ENCODE peak calls at places on chromosomes 3 and 15, in seven cellular contexts. J is neural crest cell; E is NCI-H526; H is A549; G is cardiac fibroblast; N is stimulated activated CD4-positive, alpha-beta T cell treated with anti-CD3 and anti-CD28 coated beads, Interleukin-12 subunit alpha, Interleukin-12 subunit beta, amount 100 ng/mL, for 4 hours; U is NAMALWA. I is an unnamed sample.

GRCh38 chr15:90837052-90837621 is 31.3 kb upstream of the FURIN start:
- DNase-seq in G (no peak), H (no peak), J (no peak), E (no peak), U (no peak), N (peak), I (no peak)

GRCh38 chr15:62254137-62254934 is 89.3 kb upstream of the C2CD4B start:
- DNase-seq in U (peak), J (peak), E (peak), H (peak), G (peak), N (peak), I (peak)

GRCh38 chr15:98147415-98147814 is 186.9 kb downstream of the ARRDC4 start:
- DNase-seq in G (no peak), N (no peak), H (no peak), J (no peak), E (no peak), U (peak), I (no peak)

GRCh38 chr3:53721187-53721946 is 124.9 kb downstream of the CHDH start:
- DNase-seq in N (no peak), U (no peak), H (no peak), G (peak), E (no peak), J (no peak), I (peak)

GRCh38 chr3:29802057-29802456 is 521.2 kb downstream of the RBMS3 start:
- DNase-seq in J (no peak), E (no peak), H (no peak), N (no peak), U (no peak), G (no peak), I (no peak)

GRCh38 chr3:3699407-3699806 is 99.8 kb upstream of the LRRN1 start:
- DNase-seq in E (no peak), N (no peak), J (no peak), H (no peak), U (no peak), G (no peak), I (no peak)

GRCh38 chr3:62475940-62476339 is 102.6 kb upstream of the FEZF2 start:
- DNase-seq in J (no peak), G (no peak), E (no peak), U (no peak), H (no peak), N (no peak), I (no peak)

GRCh38 chr3:51384145-51384729 is 854 bp upstream of the MANF start:
- DNase-seq in N (peak), U (no peak), H (no peak), G (no peak), J (no peak), E (peak), I (no peak)

GRCh38 chr15:68389936-68390790 is 41.8 kb downstream of the ITGA11 start:
- DNase-seq in H (no peak), E (no peak), N (no peak), U (no peak), G (peak), J (no peak), I (peak)

GRCh38 chr3:65732060-65732933 is 306.4 kb downstream of the MAGI1 start:
- DNase-seq in E (no peak), U (peak), H (peak), N (no peak), J (peak), G (peak), I (peak)

GRCh38 chr15:90642464-90643300 is 74.5 kb upstream of the BLM start:
- DNase-seq in H (no peak), E (no peak), G (no peak), J (no peak), U (peak), N (no peak), I (no peak)

GRCh38 chr15:51837784-51838183 is 8.3 kb downstream of the TMOD3 start:
- DNase-seq in H (no peak), J (no peak), E (no peak), N (no peak), U (peak), G (peak), I (peak)

GRCh38 chr3:192022412-192022811 is 561.4 kb downstream of the PYDC2 start:
- DNase-seq in J (no peak), N (no peak), G (peak), H (no peak), U (no peak), E (no peak), I (peak)

GRCh38 chr3:77460326-77460725 is 420.4 kb downstream of the ROBO2 start:
- DNase-seq in N (no peak), J (no peak), E (no peak), U (no peak), G (no peak), H (no peak), I (no peak)

GRCh38 chr15:40936709-40937666 is 7.8 kb downstream of the DLL4 start:
- DNase-seq in J (no peak), N (no peak), U (peak), G (peak), E (no peak), H (no peak), I (no peak)

GRCh38 chr15:74830868-74831267 is 4.4 kb downstream of the CPLX3 start:
- DNase-seq in U (no peak), J (no peak), H (no peak), E (no peak), G (no peak), N (no peak), I (no peak)

GRCh38 chr15:39486546-39487081 is 94.3 kb upstream of the THBS1 start:
- DNase-seq in N (no peak), E (no peak), J (no peak), G (peak), H (no peak), U (no peak), I (peak)

GRCh38 chr3:152302521-152303021 is 33.8 kb downstream of the MBNL1 start:
- DNase-seq in H (no peak), E (no peak), U (peak), G (peak), J (no peak), N (no peak), I (peak)

GRCh38 chr3:171011109-171011508 is 15.4 kb downstream of the SLC2A2 start:
- DNase-seq in H (no peak), N (no peak), G (no peak), J (no peak), U (no peak), E (no peak), I (peak)

GRCh38 chr3:73805435-73805834 is 180.7 kb upstream of the PDZRN3 start:
- DNase-seq in N (no peak), G (peak), J (no peak), U (no peak), H (no peak), E (no peak), I (peak)

GRCh38 chr3:13206799-13207577 is 133.8 kb upstream of the IQSEC1 start:
- DNase-seq in G (no peak), E (no peak), U (no peak), J (no peak), N (no peak), H (no peak), I (no peak)

GRCh38 chr3:176697284-176697889 is 499.9 kb downstream of the TBL1XR1 start:
- DNase-seq in J (no peak), U (no peak), E (no peak), H (no peak), G (no peak), N (no peak), I (no peak)

GRCh38 chr3:129162729-129163579 is 2.1 kb upstream of the ISY1 start:
- DNase-seq in J (no peak), G (no peak), U (peak), N (no peak), E (no peak), H (no peak), I (no peak)

GRCh38 chr3:101185341-101185740 is 135.0 kb downstream of the IMPG2 start:
- DNase-seq in G (peak), H (no peak), U (no peak), E (no peak), N (no peak), J (no peak), I (no peak)

GRCh38 chr3:13512451-13512850 is 32.3 kb downstream of the HDAC11 start:
- DNase-seq in E (no peak), J (no peak), H (no peak), G (no peak), N (no peak), U (no peak), I (no peak)

GRCh38 chr3:197680955-197681521 is 55.7 kb downstream of the RUBCN start:
- DNase-seq in E (no peak), J (no peak), H (no peak), N (no peak), U (no peak), G (no peak), I (no peak)

GRCh38 chr3:71173421-71173975 is 410.0 kb downstream of the FOXP1 start:
- DNase-seq in N (no peak), U (no peak), J (no peak), E (no peak), G (peak), H (no peak), I (peak)

GRCh38 chr15:85607842-85608241 is 186.9 kb downstream of the KLHL25 start:
- DNase-seq in J (no peak), E (no peak), G (peak), U (no peak), N (no peak), H (no peak), I (peak)

GRCh38 chr3:155010416-155010815 is 69.7 kb upstream of the MME start:
- DNase-seq in J (no peak), N (no peak), H (no peak), E (no peak), G (no peak), U (no peak), I (no peak)

GRCh38 chr3:60855250-60855649 is 396.0 kb downstream of the FHIT start:
- DNase-seq in H (no peak), E (no peak), N (no peak), G (no peak), J (no peak), U (no peak), I (no peak)